ENCODE peak calls at places on chromosomes 4 and X, in seven cellular contexts. Q, V, A, E, X, P and G are unnamed samples. For H3K4me1, the result is how much of the 10 kb centered on the place peaks cover.

GRCh38 chr4:150224896-150225591 is 146.8 kb downstream of the DCLK2 start:
- DNase-seq in Q (peak), V (peak), A (peak), E (peak), X (no peak), P (no peak), G (peak)

GRCh38 chr4:139557506-139558110 is 1.6 kb upstream of the SETD7 start:
- DNase-seq in Q (no peak), V (no peak), A (peak), E (no peak), X (no peak), P (no peak), G (no peak)

GRCh38 chrX:129721870-129722269 is 16.9 kb upstream of the XPNPEP2 start:
- DNase-seq in Q (no peak), V (no peak), A (peak), E (no peak), X (no peak), P (no peak), G (no peak)

GRCh38 chr4:25953740-25954139 is 39.7 kb downstream of the SMIM20 start:
- DNase-seq in Q (peak), V (peak), A (peak), E (peak), X (peak), P (no peak), G (peak)

GRCh38 chrX:630007-630921 is at the start of gene SHOX:
- DNase-seq in Q (no peak), V (no peak), A (peak), E (no peak), X (no peak), P (no peak), G (no peak)

GRCh38 chr4:183132081-183132480 is 33.0 kb downstream of the WWC2 start:
- DNase-seq in Q (no peak), V (no peak), A (no peak), E (no peak), X (no peak), P (no peak), G (no peak)

GRCh38 chrX:49064735-49065134 is 5.9 kb downstream of the CCDC120 start:
- DNase-seq in Q (no peak), V (no peak), A (no peak), E (no peak), X (no peak), P (no peak), G (no peak)

GRCh38 chrX:131366387-131366786 is 77.3 kb upstream of the IGSF1 start:
- DNase-seq in Q (no peak), V (peak), A (no peak), E (no peak), X (peak), P (peak), G (no peak)

GRCh38 chr4:53194727-53195126 is 171.1 kb downstream of the SCFD2 start:
- DNase-seq in Q (no peak), V (no peak), A (no peak), E (no peak), X (no peak), P (no peak), G (no peak)

GRCh38 chrX:331145-331771 is 12.7 kb upstream of the GTPBP6 start:
- DNase-seq in Q (no peak), V (peak), A (peak), E (peak), X (no peak), P (no peak), G (peak)

GRCh38 chrX:13022926-13023325 is 21.5 kb downstream of the FAM9C start:
- DNase-seq in Q (no peak), V (no peak), A (no peak), E (no peak), X (no peak), P (no peak), G (no peak)

GRCh38 chr4:15649914-15650545 is 5.1 kb downstream of the FBXL5 start:
- DNase-seq in Q (peak), V (peak), A (peak), E (peak), X (peak), P (peak), G (peak)

GRCh38 chrX:155819966-155820491 is 61.1 kb upstream of the VAMP7 start:
- DNase-seq in Q (peak), V (peak), A (peak), E (peak), X (peak), P (peak), G (peak)

GRCh38 chr4:7877131-7877530 is 62.5 kb downstream of the AFAP1 start:
- DNase-seq in Q (no peak), V (no peak), A (peak), E (no peak), X (no peak), P (no peak), G (no peak)

GRCh38 chrX:97200454-97200853 is 316.7 kb downstream of the RPA4 start:
- DNase-seq in Q (no peak), V (no peak), A (peak), E (no peak), X (no peak), P (peak), G (no peak)

GRCh38 chrX:55127692-55128091 is 38.9 kb downstream of the PAGE2 start:
- DNase-seq in Q (no peak), V (peak), A (no peak), E (peak), X (no peak), P (no peak), G (peak)

GRCh38 chrX:21926527-21927278 is 13.8 kb upstream of the SMS start:
- DNase-seq in Q (peak), V (peak), A (no peak), E (peak), X (peak), P (peak), G (peak)

GRCh38 chrX:21930986-21931385 is 9.5 kb upstream of the SMS start:
- DNase-seq in Q (no peak), V (no peak), A (no peak), E (no peak), X (no peak), P (no peak), G (peak)

GRCh38 chrX:21929209-21929608 is 11.3 kb upstream of the SMS start:
- DNase-seq in Q (no peak), V (no peak), A (no peak), E (no peak), X (no peak), P (no peak), G (no peak)

DNA sequence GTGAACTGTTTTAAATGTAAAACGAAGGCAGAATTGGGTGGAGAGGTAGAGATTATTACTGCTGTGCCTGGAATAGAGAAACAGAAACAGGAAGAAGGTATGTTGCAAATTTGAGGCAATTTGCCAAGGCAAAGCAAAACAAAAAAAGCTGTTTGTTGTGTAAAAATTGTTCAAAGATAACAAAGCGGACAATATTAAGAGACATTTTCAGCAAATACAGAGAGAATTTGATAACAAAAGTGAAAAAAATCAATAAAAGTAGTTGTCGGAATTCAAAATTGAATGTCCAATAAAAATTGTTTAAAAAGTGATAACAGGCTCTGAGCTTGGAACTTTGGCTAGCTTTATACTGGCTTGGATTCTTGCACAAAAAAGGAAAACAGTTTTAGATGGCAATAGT is 14.4 kb upstream of the SMS start:
- DNase-seq in Q (no peak), V (peak), A (no peak), E (peak), X (no peak), P (no peak), G (no peak)
- H3K4me3 ChIP-seq in Q (no peak), V (no peak), A (no peak), E (peak), X (no peak), P (no peak), G (peak)

GRCh38 chr4:148053298-148054003 is 321.6 kb downstream of the ARHGAP10 start:
- DNase-seq in Q (no peak), V (peak), A (no peak), E (no peak), X (no peak), P (no peak), G (no peak)
- H3K4me1 ChIP-seq in Q (under half), V (under half), A (under half), E (under half), X (under half), P (under half), G (under half)

GRCh38 chr4:128528793-128529553 is 241.4 kb upstream of the PGRMC2 start:
- DNase-seq in Q (peak), V (peak), A (peak), E (peak), X (peak), P (no peak), G (peak)
- H3K9ac ChIP-seq in Q (peak), V (no peak), A (peak), E (no peak), X (no peak), P (no peak), G (peak)

GRCh38 chrX:102745513-102746133 is 25.1 kb downstream of the GPRASP3 start:
- DNase-seq in Q (no peak), V (no peak), A (peak), E (peak), X (no peak), P (no peak), G (no peak)
- H3K4me3 ChIP-seq in Q (peak), V (peak), A (peak), E (peak), X (no peak), P (no peak), G (peak)

GRCh38 chrX:118534716-118535493 is 39.3 kb downstream of the DOCK11 start:
- DNase-seq in Q (peak), V (no peak), A (no peak), E (peak), X (no peak), P (no peak), G (no peak)
- H3K4me1 ChIP-seq in Q (under half), V (under half), A (under half), E (under half), X (under half), P (under half), G (under half)

DNA sequence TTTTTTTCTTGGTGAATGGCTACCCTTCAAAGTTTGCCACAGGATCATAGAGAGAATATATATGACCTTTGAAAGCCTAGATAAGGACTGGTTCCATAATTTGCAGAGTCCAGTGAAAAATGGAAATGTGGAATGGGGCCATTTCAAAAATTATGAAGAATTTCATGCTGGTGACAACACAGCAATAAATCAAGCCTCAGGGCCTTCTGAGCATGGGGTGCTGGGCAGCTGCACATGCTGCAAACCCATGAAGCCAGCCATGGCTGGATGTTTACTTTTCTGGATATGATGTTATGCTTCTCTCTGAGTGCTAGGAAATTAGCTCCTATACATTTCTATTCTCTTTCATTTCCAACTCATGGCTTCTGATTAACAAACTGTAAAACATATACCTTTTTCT is 16.0 kb upstream of the PLA2G12A start:
- DNase-seq in Q (no peak), V (no peak), A (no peak), E (no peak), X (no peak), P (no peak), G (no peak)
- H3K9ac ChIP-seq in Q (no peak), V (no peak), A (no peak), E (no peak), X (no peak), P (no peak), G (no peak)

DNA sequence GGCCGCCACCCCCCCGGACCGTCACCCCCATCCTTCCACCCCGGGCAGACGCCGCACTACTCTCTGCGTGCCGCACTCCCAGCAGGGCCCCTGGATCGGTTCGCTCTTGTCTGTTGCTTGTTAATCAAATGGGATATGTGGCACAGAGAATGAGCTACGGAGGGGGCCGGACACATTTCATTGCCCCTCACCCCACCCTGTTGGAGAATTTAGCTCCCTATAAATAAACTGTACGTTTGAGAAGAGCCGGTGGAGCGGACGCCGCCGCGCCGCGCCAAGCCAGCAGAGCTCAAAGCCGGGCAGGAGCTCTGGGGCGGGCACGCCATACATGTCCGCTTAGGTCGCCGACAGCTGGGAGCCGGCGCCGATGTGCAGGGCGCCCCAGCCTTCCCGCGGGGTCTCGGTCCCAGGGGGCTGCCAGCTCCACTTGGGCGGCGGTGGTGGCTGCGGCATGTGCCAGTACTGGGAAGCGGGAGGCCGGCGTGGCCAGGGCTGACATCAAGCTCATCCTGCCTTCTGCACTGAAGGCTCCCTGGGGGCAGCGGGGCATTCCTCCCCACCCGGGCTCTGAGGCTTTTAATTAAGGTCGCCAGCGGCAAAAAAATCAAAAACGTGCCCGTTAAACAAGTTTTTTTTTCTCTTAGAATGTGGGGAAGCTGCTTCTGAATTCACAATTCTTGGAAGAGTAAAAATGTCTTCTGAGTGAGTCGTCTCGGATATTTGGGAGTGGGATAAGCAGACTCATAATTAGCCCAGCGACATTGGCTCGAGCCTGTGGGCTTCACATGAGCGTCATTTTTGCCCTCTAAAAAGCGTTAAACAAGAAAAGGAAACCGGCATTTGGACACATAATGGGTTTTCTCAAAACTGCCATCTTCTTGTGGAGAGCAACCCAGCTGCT is 1.1 kb upstream of the PCDH19 start:
- DNase-seq in Q (no peak), V (no peak), A (peak), E (peak), X (no peak), P (no peak), G (no peak)
- H3K4me3 ChIP-seq in Q (no peak), V (no peak), A (peak), E (peak), X (no peak), P (no peak), G (no peak)

DNA sequence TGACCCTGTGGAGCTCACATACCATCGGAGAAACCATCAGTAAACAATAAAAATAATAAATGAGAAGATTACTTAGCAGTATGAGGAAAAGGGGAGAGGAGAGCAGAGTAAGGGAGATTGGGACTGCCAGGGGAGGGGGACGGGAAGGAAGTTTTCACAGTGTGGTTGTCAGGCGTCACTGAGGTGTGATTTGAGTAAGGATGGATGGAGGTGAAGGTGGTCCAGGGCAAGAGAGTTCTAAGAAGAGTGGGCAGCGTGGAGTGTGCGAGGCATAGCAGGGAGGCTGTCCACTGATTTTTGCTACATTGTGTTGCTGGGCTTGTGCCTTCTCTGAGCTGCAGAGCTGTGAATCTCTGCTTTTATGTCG is 119.1 kb downstream of the HPGD start:
- DNase-seq in Q (no peak), V (no peak), A (peak), E (no peak), X (no peak), P (no peak), G (no peak)
- H3K4me1 ChIP-seq in Q (under half), V (under half), A (under half), E (under half), X (under half), P (under half), G (under half)

GRCh38 chr4:67437974-67438713 is 107.2 kb downstream of the CENPC start:
- DNase-seq in Q (peak), V (peak), A (no peak), E (peak), X (peak), P (no peak), G (peak)
- H3K9ac ChIP-seq in Q (no peak), V (no peak), A (no peak), E (no peak), X (no peak), P (no peak), G (no peak)

GRCh38 chr4:73609688-73610087 is 10.5 kb downstream of the RASSF6 start:
- DNase-seq in Q (peak), V (peak), A (no peak), E (no peak), X (peak), P (no peak), G (peak)

GRCh38 chr4:73603854-73604584 is 16.2 kb downstream of the RASSF6 start:
- DNase-seq in Q (no peak), V (no peak), A (no peak), E (no peak), X (no peak), P (no peak), G (no peak)

GRCh38 chr4:73607375-73608026 is 12.7 kb downstream of the RASSF6 start:
- DNase-seq in Q (no peak), V (no peak), A (no peak), E (no peak), X (no peak), P (no peak), G (no peak)

GRCh38 chr4:73608677-73609594 is 11.3 kb downstream of the RASSF6 start:
- DNase-seq in Q (no peak), V (peak), A (no peak), E (peak), X (peak), P (no peak), G (peak)

DNA sequence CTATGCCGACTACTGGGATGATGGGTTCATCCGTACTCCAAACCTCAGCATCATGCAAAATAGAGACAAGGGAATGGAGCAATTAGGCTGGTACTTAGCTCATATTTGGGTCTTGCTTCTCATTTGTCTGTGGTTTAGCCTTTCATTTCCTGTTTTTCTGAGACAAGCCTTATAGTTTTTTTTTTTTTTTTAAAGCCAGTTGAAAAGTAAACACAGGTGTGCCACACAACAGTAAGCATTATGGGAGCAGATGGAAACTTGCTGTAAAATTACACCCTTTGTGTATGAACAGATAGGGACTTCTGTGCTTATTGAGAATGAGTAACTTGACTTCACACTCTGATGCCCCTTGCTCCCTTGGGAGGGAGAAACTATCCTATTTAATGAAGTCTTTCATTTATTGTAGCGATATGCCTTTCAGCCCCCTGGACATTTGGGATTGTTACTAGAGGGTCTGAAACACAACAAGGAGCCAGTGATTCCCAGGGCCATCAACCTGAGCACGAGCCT is 13.7 kb downstream of the RASSF6 start:
- DNase-seq in Q (no peak), V (no peak), A (no peak), E (no peak), X (no peak), P (no peak), G (no peak)
- H3K4me3 ChIP-seq in Q (no peak), V (no peak), A (no peak), E (no peak), X (no peak), P (no peak), G (no peak)